ENCODE peak calls at places on chromosomes 5 and 9, in eight cellular contexts. One of them, this sample, is unnamed.

GRCh38 chr5:67319935-67320725 is 123.5 kb upstream of the CD180 start:
- DNase-seq in AG08395: no peak
- DNase-seq in activated gamma-delta T cell treated with Interleukin-2 at 50 U/mL for 16 hours: no peak
- DNase-seq in HFF-Myc: no peak
- DNase-seq in stimulated activated CD8-positive, alpha-beta memory T cell treated with anti-CD3 and anti-CD28 coated beads, Interleukin-2, amount 100 ng/mL, for 48 hours: no peak
- DNase-seq in ACHN: no peak
- DNase-seq in C1 segment of cervical spinal cord: no peak
- DNase-seq in germinal center: no peak
- DNase-seq in this sample: no peak

GRCh38 chr5:149129181-149129580 is 12.1 kb upstream of the ABLIM3 start:
- DNase-seq in AG08395: no peak
- DNase-seq in activated gamma-delta T cell treated with Interleukin-2 at 50 U/mL for 16 hours: no peak
- DNase-seq in HFF-Myc: no peak
- DNase-seq in stimulated activated CD8-positive, alpha-beta memory T cell treated with anti-CD3 and anti-CD28 coated beads, Interleukin-2, amount 100 ng/mL, for 48 hours: no peak
- DNase-seq in ACHN: no peak
- DNase-seq in C1 segment of cervical spinal cord: no peak
- DNase-seq in germinal center: no peak
- DNase-seq in this sample: no peak

GRCh38 chr5:41418220-41419031 is 92.0 kb downstream of the PLCXD3 start:
- DNase-seq in AG08395: no peak
- DNase-seq in activated gamma-delta T cell treated with Interleukin-2 at 50 U/mL for 16 hours: no peak
- DNase-seq in HFF-Myc: peak; percentile 10
- DNase-seq in stimulated activated CD8-positive, alpha-beta memory T cell treated with anti-CD3 and anti-CD28 coated beads, Interleukin-2, amount 100 ng/mL, for 48 hours: no peak
- DNase-seq in ACHN: no peak
- DNase-seq in C1 segment of cervical spinal cord: no peak
- DNase-seq in germinal center: no peak
- DNase-seq in this sample: no peak

GRCh38 chr9:133845659-133845947 is 107.5 kb upstream of the SARDH start:
- DNase-seq in AG08395: no peak
- DNase-seq in activated gamma-delta T cell treated with Interleukin-2 at 50 U/mL for 16 hours: no peak
- DNase-seq in HFF-Myc: no peak
- DNase-seq in stimulated activated CD8-positive, alpha-beta memory T cell treated with anti-CD3 and anti-CD28 coated beads, Interleukin-2, amount 100 ng/mL, for 48 hours: no peak
- DNase-seq in ACHN: no peak
- DNase-seq in C1 segment of cervical spinal cord: no peak
- DNase-seq in germinal center: no peak
- DNase-seq in this sample: no peak

GRCh38 chr5:172748341-172748843 is 22.6 kb downstream of the DUSP1 start:
- DNase-seq in AG08395: no peak
- DNase-seq in activated gamma-delta T cell treated with Interleukin-2 at 50 U/mL for 16 hours: no peak
- DNase-seq in HFF-Myc: no peak
- DNase-seq in stimulated activated CD8-positive, alpha-beta memory T cell treated with anti-CD3 and anti-CD28 coated beads, Interleukin-2, amount 100 ng/mL, for 48 hours: no peak
- DNase-seq in ACHN: no peak
- DNase-seq in C1 segment of cervical spinal cord: no peak
- DNase-seq in germinal center: no peak
- DNase-seq in this sample: no peak

GRCh38 chr9:100066539-100066938 is 32.3 kb downstream of the ERP44 start:
- DNase-seq in AG08395: no peak
- DNase-seq in activated gamma-delta T cell treated with Interleukin-2 at 50 U/mL for 16 hours: no peak
- DNase-seq in HFF-Myc: no peak
- DNase-seq in stimulated activated CD8-positive, alpha-beta memory T cell treated with anti-CD3 and anti-CD28 coated beads, Interleukin-2, amount 100 ng/mL, for 48 hours: no peak
- DNase-seq in ACHN: no peak
- DNase-seq in C1 segment of cervical spinal cord: no peak
- DNase-seq in germinal center: no peak
- DNase-seq in this sample: peak; percentile 41

GRCh38 chr5:180742727-180743126 is 2.9 kb upstream of the OR2Y1 start:
- DNase-seq in AG08395: no peak
- DNase-seq in activated gamma-delta T cell treated with Interleukin-2 at 50 U/mL for 16 hours: no peak
- DNase-seq in HFF-Myc: no peak
- DNase-seq in stimulated activated CD8-positive, alpha-beta memory T cell treated with anti-CD3 and anti-CD28 coated beads, Interleukin-2, amount 100 ng/mL, for 48 hours: no peak
- DNase-seq in ACHN: no peak
- DNase-seq in C1 segment of cervical spinal cord: no peak
- DNase-seq in germinal center: no peak
- DNase-seq in this sample: no peak

GRCh38 chr5:133409210-133409674 is 203.1 kb downstream of the FSTL4 start:
- DNase-seq in AG08395: no peak
- DNase-seq in activated gamma-delta T cell treated with Interleukin-2 at 50 U/mL for 16 hours: no peak
- DNase-seq in HFF-Myc: no peak
- DNase-seq in stimulated activated CD8-positive, alpha-beta memory T cell treated with anti-CD3 and anti-CD28 coated beads, Interleukin-2, amount 100 ng/mL, for 48 hours: no peak
- DNase-seq in ACHN: no peak
- DNase-seq in C1 segment of cervical spinal cord: no peak
- DNase-seq in germinal center: no peak
- DNase-seq in this sample: no peak

GRCh38 chr9:33719581-33720374 is 75.6 kb upstream of the PRSS3 start:
- DNase-seq in AG08395: no peak
- DNase-seq in activated gamma-delta T cell treated with Interleukin-2 at 50 U/mL for 16 hours: peak; percentile 31
- DNase-seq in HFF-Myc: no peak
- DNase-seq in stimulated activated CD8-positive, alpha-beta memory T cell treated with anti-CD3 and anti-CD28 coated beads, Interleukin-2, amount 100 ng/mL, for 48 hours: peak; percentile 24
- DNase-seq in ACHN: peak; percentile 24
- DNase-seq in C1 segment of cervical spinal cord: no peak
- DNase-seq in germinal center: peak; percentile 36
- DNase-seq in this sample: peak; percentile 51

GRCh38 chr9:69549310-69550202 is 122.6 kb downstream of the APBA1 start:
- DNase-seq in AG08395: peak; percentile 52
- DNase-seq in activated gamma-delta T cell treated with Interleukin-2 at 50 U/mL for 16 hours: no peak
- DNase-seq in HFF-Myc: no peak
- DNase-seq in stimulated activated CD8-positive, alpha-beta memory T cell treated with anti-CD3 and anti-CD28 coated beads, Interleukin-2, amount 100 ng/mL, for 48 hours: no peak
- DNase-seq in ACHN: peak; percentile 59
- DNase-seq in C1 segment of cervical spinal cord: no peak
- DNase-seq in germinal center: peak; percentile 42
- DNase-seq in this sample: peak; percentile 49

GRCh38 chr5:90873033-90873517 is 314.5 kb downstream of the ADGRV1 start:
- DNase-seq in AG08395: no peak
- DNase-seq in activated gamma-delta T cell treated with Interleukin-2 at 50 U/mL for 16 hours: no peak
- DNase-seq in HFF-Myc: no peak
- DNase-seq in stimulated activated CD8-positive, alpha-beta memory T cell treated with anti-CD3 and anti-CD28 coated beads, Interleukin-2, amount 100 ng/mL, for 48 hours: no peak
- DNase-seq in ACHN: no peak
- DNase-seq in C1 segment of cervical spinal cord: no peak
- DNase-seq in germinal center: no peak
- DNase-seq in this sample: no peak

GRCh38 chr5:1515311-1515920 is 8.3 kb downstream of the LPCAT1 start:
- DNase-seq in AG08395: no peak
- DNase-seq in activated gamma-delta T cell treated with Interleukin-2 at 50 U/mL for 16 hours: peak; percentile 3
- DNase-seq in HFF-Myc: no peak
- DNase-seq in stimulated activated CD8-positive, alpha-beta memory T cell treated with anti-CD3 and anti-CD28 coated beads, Interleukin-2, amount 100 ng/mL, for 48 hours: no peak
- DNase-seq in ACHN: no peak
- DNase-seq in C1 segment of cervical spinal cord: no peak
- DNase-seq in germinal center: no peak
- DNase-seq in this sample: no peak

GRCh38 chr9:129483467-129484324 is 137.2 kb downstream of the C9orf50 start:
- DNase-seq in AG08395: peak; percentile 87
- DNase-seq in activated gamma-delta T cell treated with Interleukin-2 at 50 U/mL for 16 hours: no peak
- DNase-seq in HFF-Myc: no peak
- DNase-seq in stimulated activated CD8-positive, alpha-beta memory T cell treated with anti-CD3 and anti-CD28 coated beads, Interleukin-2, amount 100 ng/mL, for 48 hours: no peak
- DNase-seq in ACHN: peak; percentile 78
- DNase-seq in C1 segment of cervical spinal cord: no peak
- DNase-seq in germinal center: no peak
- DNase-seq in this sample: no peak

GRCh38 chr5:16615737-16616535 is 861 bp downstream of the RETREG1 start:
- DNase-seq in AG08395: no peak
- DNase-seq in activated gamma-delta T cell treated with Interleukin-2 at 50 U/mL for 16 hours: peak; percentile 6
- DNase-seq in HFF-Myc: no peak
- DNase-seq in stimulated activated CD8-positive, alpha-beta memory T cell treated with anti-CD3 and anti-CD28 coated beads, Interleukin-2, amount 100 ng/mL, for 48 hours: no peak
- DNase-seq in ACHN: no peak
- DNase-seq in C1 segment of cervical spinal cord: no peak
- DNase-seq in germinal center: no peak
- DNase-seq in this sample: no peak

GRCh38 chr9:720239-720881 is 121.1 kb upstream of the DMRT1 start:
- DNase-seq in AG08395: no peak
- DNase-seq in activated gamma-delta T cell treated with Interleukin-2 at 50 U/mL for 16 hours: no peak
- DNase-seq in HFF-Myc: no peak
- DNase-seq in stimulated activated CD8-positive, alpha-beta memory T cell treated with anti-CD3 and anti-CD28 coated beads, Interleukin-2, amount 100 ng/mL, for 48 hours: no peak
- DNase-seq in ACHN: no peak
- DNase-seq in C1 segment of cervical spinal cord: no peak
- DNase-seq in germinal center: no peak
- DNase-seq in this sample: no peak

GRCh38 chr9:87793292-87793691 is 67.4 kb downstream of the CTSL start:
- DNase-seq in AG08395: peak; percentile 86
- DNase-seq in activated gamma-delta T cell treated with Interleukin-2 at 50 U/mL for 16 hours: no peak
- DNase-seq in HFF-Myc: peak; percentile 32
- DNase-seq in stimulated activated CD8-positive, alpha-beta memory T cell treated with anti-CD3 and anti-CD28 coated beads, Interleukin-2, amount 100 ng/mL, for 48 hours: no peak
- DNase-seq in ACHN: peak; percentile 13
- DNase-seq in C1 segment of cervical spinal cord: no peak
- DNase-seq in germinal center: no peak
- DNase-seq in this sample: no peak

GRCh38 chr9:3662671-3663070 is 136.9 kb upstream of the RFX3 start:
- DNase-seq in AG08395: no peak
- DNase-seq in activated gamma-delta T cell treated with Interleukin-2 at 50 U/mL for 16 hours: no peak
- DNase-seq in HFF-Myc: no peak
- DNase-seq in stimulated activated CD8-positive, alpha-beta memory T cell treated with anti-CD3 and anti-CD28 coated beads, Interleukin-2, amount 100 ng/mL, for 48 hours: no peak
- DNase-seq in ACHN: no peak
- DNase-seq in C1 segment of cervical spinal cord: no peak
- DNase-seq in germinal center: no peak
- DNase-seq in this sample: no peak

GRCh38 chr9:127778280-127779135 is at the start of gene SH2D3C:
- DNase-seq in AG08395: no peak
- DNase-seq in activated gamma-delta T cell treated with Interleukin-2 at 50 U/mL for 16 hours: peak; percentile 33
- DNase-seq in HFF-Myc: no peak
- DNase-seq in stimulated activated CD8-positive, alpha-beta memory T cell treated with anti-CD3 and anti-CD28 coated beads, Interleukin-2, amount 100 ng/mL, for 48 hours: no peak
- DNase-seq in ACHN: no peak
- DNase-seq in C1 segment of cervical spinal cord: no peak
- DNase-seq in germinal center: peak; percentile 67
- DNase-seq in this sample: peak; percentile 64

GRCh38 chr9:2053883-2054845 is 39.0 kb downstream of the SMARCA2 start:
- DNase-seq in AG08395: peak; percentile 35
- DNase-seq in activated gamma-delta T cell treated with Interleukin-2 at 50 U/mL for 16 hours: peak; percentile 62
- DNase-seq in HFF-Myc: no peak
- DNase-seq in stimulated activated CD8-positive, alpha-beta memory T cell treated with anti-CD3 and anti-CD28 coated beads, Interleukin-2, amount 100 ng/mL, for 48 hours: peak; percentile 19
- DNase-seq in ACHN: peak; percentile 80
- DNase-seq in C1 segment of cervical spinal cord: no peak
- DNase-seq in germinal center: peak; percentile 51
- DNase-seq in this sample: peak; percentile 46